ENCODE peak calls at places on chromosomes 6 and 20, in ten cellular contexts. R is fibroblast of pulmonary artery, T is hepatocyte, O is fibroblast of mammary gland, D is IMR-90, Q is psoas muscle, W is nephron progenitor cell, V is AG04449, H is mesothelial cell of epicardium, E is HFF-Myc. G is an unnamed sample.

GRCh38 chr6:37375376-37375775 is 21.6 kb downstream of the RNF8 start:
- DNase-seq in R (no peak), T (no peak), O (no peak), D (no peak), Q (no peak), W (no peak), V (no peak), H (no peak), E (no peak), G (no peak)

GRCh38 chr20:61919239-61919638 is 146.4 kb downstream of the TAF4 start:
- DNase-seq in R (no peak), T (no peak), O (no peak), D (no peak), Q (no peak), W (no peak), V (no peak), H (no peak), E (no peak), G (no peak)

GRCh38 chr20:24664266-24664986 is 195.0 kb downstream of the SYNDIG1 start:
- DNase-seq in R (no peak), T (no peak), O (no peak), D (no peak), Q (no peak), W (no peak), V (no peak), H (no peak), E (no peak), G (no peak)

GRCh38 chr20:36498386-36499179 is 42.7 kb upstream of the MYL9 start:
- DNase-seq in R (no peak), T (no peak), O (no peak), D (no peak), Q (no peak), W (no peak), V (no peak), H (no peak), E (no peak), G (no peak)

GRCh38 chr6:41039060-41039998 is at the start of gene UNC5CL:
- DNase-seq in R (peak), T (peak), O (peak), D (no peak), Q (peak), W (peak), V (no peak), H (no peak), E (no peak), G (no peak)

GRCh38 chr6:25918083-25918683 is 12.3 kb downstream of the SLC17A2 start:
- DNase-seq in R (no peak), T (no peak), O (no peak), D (no peak), Q (no peak), W (no peak), V (no peak), H (no peak), E (no peak), G (no peak)

GRCh38 chr20:43910564-43910963 is 4.1 kb upstream of the TOX2 start:
- DNase-seq in R (no peak), T (no peak), O (no peak), D (no peak), Q (no peak), W (no peak), V (no peak), H (no peak), E (no peak), G (no peak)

GRCh38 chr20:7608246-7608645 is 332.0 kb downstream of the HAO1 start:
- DNase-seq in R (peak), T (no peak), O (no peak), D (no peak), Q (no peak), W (peak), V (no peak), H (no peak), E (no peak), G (no peak)

GRCh38 chr6:148701393-148701774 is 45.4 kb upstream of the UST start:
- DNase-seq in R (no peak), T (no peak), O (no peak), D (no peak), Q (no peak), W (no peak), V (no peak), H (no peak), E (no peak), G (no peak)

GRCh38 chr6:39313526-39314272 is 520 bp downstream of the KCNK17 start:
- DNase-seq in R (no peak), T (peak), O (no peak), D (no peak), Q (no peak), W (peak), V (no peak), H (no peak), E (no peak), G (peak)

GRCh38 chr6:159720708-159721107 is 6.6 kb upstream of the WTAP start:
- DNase-seq in R (peak), T (peak), O (peak), D (no peak), Q (no peak), W (no peak), V (no peak), H (no peak), E (no peak), G (no peak)

GRCh38 chr20:63946986-63947637 is 9.1 kb downstream of the UCKL1 start:
- DNase-seq in R (no peak), T (no peak), O (no peak), D (no peak), Q (peak), W (no peak), V (no peak), H (no peak), E (no peak), G (no peak)

GRCh38 chr6:81228912-81229540 is 523.5 kb downstream of the TENT5A start:
- DNase-seq in R (peak), T (no peak), O (peak), D (peak), Q (no peak), W (no peak), V (peak), H (no peak), E (peak), G (no peak)

GRCh38 chr6:141561154-141561553 is 571.6 kb upstream of the GJE1 start:
- DNase-seq in R (no peak), T (no peak), O (no peak), D (no peak), Q (no peak), W (no peak), V (no peak), H (no peak), E (no peak), G (no peak)

GRCh38 chr6:163314791-163315404 is 99.6 kb upstream of the QKI start:
- DNase-seq in R (no peak), T (no peak), O (no peak), D (no peak), Q (no peak), W (no peak), V (no peak), H (no peak), E (no peak), G (no peak)

GRCh38 chr6:61894536-61894935 is 391.5 kb downstream of the KHDRBS2 start:
- DNase-seq in R (no peak), T (no peak), O (no peak), D (no peak), Q (no peak), W (no peak), V (no peak), H (no peak), E (no peak), G (no peak)

GRCh38 chr20:55774628-55775027 is 230.7 kb downstream of the CBLN4 start:
- DNase-seq in R (no peak), T (no peak), O (no peak), D (no peak), Q (no peak), W (no peak), V (no peak), H (no peak), E (no peak), G (no peak)

GRCh38 chr20:56343861-56344381 is 14.9 kb upstream of the FAM210B start:
- DNase-seq in R (peak), T (peak), O (peak), D (peak), Q (no peak), W (peak), V (no peak), H (peak), E (no peak), G (peak)

GRCh38 chr20:53331151-53331973 is 262.3 kb downstream of the ZNF217 start:
- DNase-seq in R (peak), T (peak), O (peak), D (no peak), Q (no peak), W (no peak), V (no peak), H (no peak), E (peak), G (no peak)

GRCh38 chr6:116511424-116512131 is at the start of gene CALHM5:
- DNase-seq in R (peak), T (peak), O (peak), D (peak), Q (peak), W (no peak), V (peak), H (no peak), E (peak), G (no peak)

GRCh38 chr20:61115627-61116026 is 136.4 kb upstream of the CDH4 start:
- DNase-seq in R (no peak), T (no peak), O (no peak), D (no peak), Q (no peak), W (no peak), V (no peak), H (no peak), E (no peak), G (no peak)

DNA sequence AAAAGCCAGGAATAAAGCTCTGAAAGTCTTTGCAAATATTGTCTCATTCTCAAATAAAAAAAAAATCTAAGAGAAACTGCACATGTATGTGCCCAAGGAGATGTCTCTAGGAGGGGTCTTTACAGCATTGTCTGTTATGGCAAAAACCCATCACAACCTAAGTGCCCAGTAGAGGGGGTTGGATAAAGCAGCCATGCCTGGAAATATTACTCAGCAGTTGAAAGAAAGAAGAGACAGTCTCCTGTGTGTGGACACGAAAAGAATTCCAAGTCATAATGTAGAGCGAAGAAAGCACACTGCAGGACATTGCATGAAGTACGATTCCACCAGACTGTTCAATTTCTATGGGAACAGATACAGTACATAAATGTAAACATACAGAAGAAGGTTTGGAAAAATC is 7.3 kb upstream of the TGM2 start:
- DNase-seq in R (peak), T (no peak), O (no peak), D (peak), Q (no peak), W (no peak), V (no peak), H (no peak), E (no peak), G (no peak)
- TF ChIP-seq CTCF in R (peak), T (peak), O (peak), D (peak), Q (no peak), W (no peak), V (peak), H (no peak), E (peak), G (no peak)

GRCh38 chr6:24720131-24720603 is 1.2 kb upstream of the C6orf62 start:
- DNase-seq in R (peak), T (peak), O (peak), D (peak), Q (peak), W (peak), V (no peak), H (peak), E (no peak), G (peak)
- TF ChIP-seq CTCF in R (no peak), T (peak), O (no peak), D (no peak), Q (no peak), W (no peak), V (no peak), H (no peak), E (no peak), G (no peak)

DNA sequence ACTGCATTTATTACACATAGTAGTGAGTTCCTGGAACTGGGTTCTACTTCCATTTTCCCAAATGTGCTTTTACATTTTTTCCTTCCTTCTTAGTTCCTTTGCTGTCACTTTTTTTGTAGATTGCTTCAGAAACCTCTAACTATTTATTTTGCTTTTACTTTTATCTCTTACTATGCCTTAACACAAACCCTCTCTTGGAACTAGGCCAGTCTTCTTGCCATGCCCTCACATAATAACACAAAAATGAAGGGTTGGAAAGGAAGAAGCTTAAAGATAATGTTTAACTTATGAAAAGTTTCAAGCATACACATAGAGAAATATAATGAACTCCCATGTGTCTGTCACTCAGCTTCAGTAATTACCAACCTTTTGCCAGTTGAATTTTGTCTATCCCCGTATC is 27.1 kb downstream of the TOP1 start:
- DNase-seq in R (peak), T (no peak), O (no peak), D (peak), Q (no peak), W (no peak), V (no peak), H (no peak), E (no peak), G (no peak)
- TF ChIP-seq CTCF in R (no peak), T (no peak), O (no peak), D (no peak), Q (no peak), W (no peak), V (no peak), H (no peak), E (no peak), G (no peak)

GRCh38 chr6:13395272-13396237 is 67.2 kb upstream of the TBC1D7 start:
- DNase-seq in R (peak), T (peak), O (peak), D (peak), Q (peak), W (no peak), V (peak), H (peak), E (peak), G (no peak)

GRCh38 chr6:13398421-13398994 is 70.2 kb upstream of the TBC1D7 start:
- DNase-seq in R (no peak), T (no peak), O (no peak), D (no peak), Q (no peak), W (peak), V (no peak), H (no peak), E (no peak), G (no peak)

GRCh38 chr6:13398081-13398406 is 69.7 kb upstream of the TBC1D7 start:
- DNase-seq in R (no peak), T (no peak), O (no peak), D (no peak), Q (no peak), W (no peak), V (no peak), H (no peak), E (no peak), G (no peak)

GRCh38 chr6:13396241-13396792 is 68.0 kb upstream of the TBC1D7 start:
- DNase-seq in R (no peak), T (no peak), O (no peak), D (no peak), Q (no peak), W (no peak), V (no peak), H (no peak), E (no peak), G (no peak)

GRCh38 chr6:13397359-13398080 is 69.2 kb upstream of the TBC1D7 start:
- DNase-seq in R (no peak), T (no peak), O (no peak), D (no peak), Q (no peak), W (no peak), V (no peak), H (no peak), E (no peak), G (no peak)
- TF ChIP-seq CTCF in R (peak), T (peak), O (peak), D (peak), Q (no peak), W (no peak), V (no peak), H (no peak), E (peak), G (no peak)

GRCh38 chr6:2596222-2596621 is 154.5 kb downstream of the MYLK4 start:
- DNase-seq in R (no peak), T (no peak), O (no peak), D (no peak), Q (no peak), W (peak), V (no peak), H (no peak), E (no peak), G (no peak)
- TF ChIP-seq CTCF in R (no peak), T (no peak), O (no peak), D (no peak), Q (peak), W (peak), V (no peak), H (no peak), E (no peak), G (peak)

DNA sequence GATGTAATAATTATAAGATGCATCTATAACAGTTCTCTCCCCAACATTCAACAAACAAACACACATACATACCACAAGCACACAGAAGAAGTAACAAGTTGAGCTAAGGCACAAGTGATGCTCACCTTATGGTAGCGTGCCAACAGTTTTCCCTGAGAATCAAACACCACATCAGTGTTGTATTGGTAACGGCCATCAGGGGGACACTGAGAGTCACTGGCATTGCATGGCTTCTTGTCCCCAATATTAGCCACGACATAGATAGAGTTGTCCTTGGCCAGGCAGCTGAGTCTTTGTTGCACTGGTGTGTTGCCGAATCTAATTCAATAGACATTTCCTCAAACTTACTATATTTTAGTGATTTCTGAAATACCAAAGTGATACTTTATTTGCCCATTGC is 14.8 kb upstream of the VNN1 start:
- DNase-seq in R (no peak), T (no peak), O (no peak), D (no peak), Q (no peak), W (no peak), V (no peak), H (no peak), E (no peak), G (no peak)
- TF ChIP-seq CTCF in R (no peak), T (no peak), O (no peak), D (no peak), Q (no peak), W (peak), V (no peak), H (no peak), E (no peak), G (peak)

GRCh38 chr6:42694586-42694985 is 27.8 kb downstream of the PRPH2 start:
- DNase-seq in R (peak), T (no peak), O (peak), D (peak), Q (no peak), W (no peak), V (peak), H (no peak), E (no peak), G (no peak)
- TF ChIP-seq CTCF in R (no peak), T (no peak), O (no peak), D (no peak), Q (no peak), W (no peak), V (no peak), H (no peak), E (no peak), G (no peak)

DNA sequence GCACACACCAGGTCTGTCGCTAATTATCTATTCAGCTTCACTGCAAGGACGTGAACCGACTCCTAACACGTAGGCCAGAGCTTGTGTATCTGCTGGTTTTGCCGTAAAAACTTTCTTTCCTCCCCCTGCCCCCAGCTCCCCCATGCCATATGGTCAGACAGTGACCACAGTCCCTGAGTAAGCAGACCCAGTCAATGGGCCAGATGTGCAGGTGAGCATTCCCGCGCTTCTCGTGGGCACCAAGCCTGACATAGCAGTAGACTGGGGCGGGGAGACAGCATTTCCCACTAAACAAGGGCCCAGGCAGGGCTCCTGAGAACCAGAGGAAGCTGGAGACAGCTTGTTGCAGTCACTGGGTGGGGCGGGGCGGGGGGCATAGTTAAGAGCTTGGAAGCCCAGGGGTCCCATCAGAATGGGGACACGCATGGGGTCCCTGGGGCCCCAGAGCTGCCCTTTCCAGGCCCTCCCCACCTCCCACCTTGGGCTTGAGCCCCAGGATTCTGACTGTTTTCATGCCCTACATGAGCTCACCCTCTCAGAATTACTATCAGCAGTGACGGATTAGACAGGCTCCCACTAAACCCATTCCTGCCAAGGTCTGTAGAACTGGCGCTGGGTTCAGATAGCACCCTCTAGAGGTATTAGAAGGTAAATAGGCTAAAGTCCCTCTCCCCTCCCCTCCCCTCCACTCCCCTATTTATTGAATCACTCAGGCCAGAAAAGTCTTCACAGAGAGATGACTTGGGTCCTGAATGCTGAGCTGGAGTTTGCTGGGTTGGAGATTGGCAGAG is 51.8 kb downstream of the CDH26 start:
- DNase-seq in R (no peak), T (no peak), O (peak), D (no peak), Q (no peak), W (no peak), V (no peak), H (no peak), E (no peak), G (no peak)
- TF ChIP-seq CTCF in R (no peak), T (peak), O (no peak), D (no peak), Q (no peak), W (peak), V (no peak), H (no peak), E (peak), G (peak)

DNA sequence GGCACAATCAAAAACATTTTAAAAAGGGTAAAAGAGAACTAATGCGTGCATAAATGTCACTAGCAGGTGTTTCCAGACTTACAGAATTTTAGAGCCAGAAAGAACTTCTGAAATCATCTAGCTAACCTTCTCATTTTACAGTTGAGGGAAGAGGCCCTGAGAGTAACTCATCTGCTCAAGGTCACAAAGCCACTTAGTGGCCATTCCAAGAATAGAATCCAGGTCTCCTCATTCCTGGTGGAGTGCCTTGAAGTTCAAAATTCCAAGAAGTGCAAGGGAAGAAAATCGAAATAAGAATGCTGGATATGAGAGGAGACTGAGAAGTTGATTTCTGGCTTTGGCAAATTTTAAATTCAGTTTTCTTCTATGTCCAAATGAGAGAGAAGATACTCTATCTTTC is 3.2 kb upstream of the KIAA0408 start:
- DNase-seq in R (no peak), T (no peak), O (peak), D (peak), Q (no peak), W (no peak), V (no peak), H (no peak), E (no peak), G (no peak)
- TF ChIP-seq CTCF in R (peak), T (no peak), O (no peak), D (peak), Q (peak), W (no peak), V (no peak), H (no peak), E (no peak), G (no peak)

GRCh38 chr6:15825332-15825930 is 162.6 kb upstream of the DTNBP1 start:
- DNase-seq in R (no peak), T (no peak), O (no peak), D (no peak), Q (no peak), W (no peak), V (no peak), H (no peak), E (no peak), G (no peak)
- TF ChIP-seq CTCF in R (no peak), T (no peak), O (no peak), D (no peak), Q (no peak), W (no peak), V (no peak), H (no peak), E (no peak), G (no peak)

G was measured in progenitor cell of endocrine pancreas.